ENCODE peak calls at places on chromosomes 1 and 21, in seven cellular contexts. One of them, this sample, is unnamed.

GRCh38 chr1:183470961-183471747 is 1.1 kb upstream of the SMG7 start:
- DNase-seq in endodermal cell: peak
- DNase-seq in stimulated activated CD4-positive, alpha-beta T cell treated with anti-CD3 and anti-CD28 coated beads, Interleukin-2, amount 100 ng/mL, for 48 hours: peak
- DNase-seq in midbrain: peak
- DNase-seq in NCI-H1436: peak
- DNase-seq in trophoblast cell: peak
- DNase-seq in ELF-1: peak
- DNase-seq in this sample: peak

GRCh38 chr1:202639500-202639899 is 70.8 kb downstream of the SYT2 start:
- DNase-seq in endodermal cell: no peak
- DNase-seq in stimulated activated CD4-positive, alpha-beta T cell treated with anti-CD3 and anti-CD28 coated beads, Interleukin-2, amount 100 ng/mL, for 48 hours: no peak
- DNase-seq in midbrain: no peak
- DNase-seq in NCI-H1436: no peak
- DNase-seq in trophoblast cell: no peak
- DNase-seq in ELF-1: no peak
- DNase-seq in this sample: no peak

GRCh38 chr1:57447551-57447950 is 23.7 kb upstream of the DAB1 start:
- DNase-seq in endodermal cell: peak
- DNase-seq in stimulated activated CD4-positive, alpha-beta T cell treated with anti-CD3 and anti-CD28 coated beads, Interleukin-2, amount 100 ng/mL, for 48 hours: no peak
- DNase-seq in midbrain: no peak
- DNase-seq in NCI-H1436: no peak
- DNase-seq in trophoblast cell: no peak
- DNase-seq in ELF-1: no peak
- DNase-seq in this sample: no peak

GRCh38 chr1:165841582-165842362 is 14.4 kb downstream of the UCK2 start:
- DNase-seq in endodermal cell: peak
- DNase-seq in stimulated activated CD4-positive, alpha-beta T cell treated with anti-CD3 and anti-CD28 coated beads, Interleukin-2, amount 100 ng/mL, for 48 hours: no peak
- DNase-seq in midbrain: no peak
- DNase-seq in NCI-H1436: no peak
- DNase-seq in trophoblast cell: no peak
- DNase-seq in ELF-1: no peak
- DNase-seq in this sample: no peak

GRCh38 chr1:84390231-84390630 is 8.1 kb upstream of the DNASE2B start:
- DNase-seq in endodermal cell: no peak
- DNase-seq in stimulated activated CD4-positive, alpha-beta T cell treated with anti-CD3 and anti-CD28 coated beads, Interleukin-2, amount 100 ng/mL, for 48 hours: no peak
- DNase-seq in midbrain: no peak
- DNase-seq in NCI-H1436: no peak
- DNase-seq in trophoblast cell: no peak
- DNase-seq in ELF-1: no peak
- DNase-seq in this sample: no peak

GRCh38 chr1:109186704-109187071 is 27.0 kb upstream of the SARS1 start:
- DNase-seq in endodermal cell: no peak
- DNase-seq in stimulated activated CD4-positive, alpha-beta T cell treated with anti-CD3 and anti-CD28 coated beads, Interleukin-2, amount 100 ng/mL, for 48 hours: no peak
- DNase-seq in midbrain: peak
- DNase-seq in NCI-H1436: no peak
- DNase-seq in trophoblast cell: no peak
- DNase-seq in ELF-1: no peak
- DNase-seq in this sample: no peak

GRCh38 chr1:209409786-209410185 is 173.7 kb upstream of the CAMK1G start:
- DNase-seq in endodermal cell: no peak
- DNase-seq in stimulated activated CD4-positive, alpha-beta T cell treated with anti-CD3 and anti-CD28 coated beads, Interleukin-2, amount 100 ng/mL, for 48 hours: no peak
- DNase-seq in midbrain: no peak
- DNase-seq in NCI-H1436: no peak
- DNase-seq in trophoblast cell: peak
- DNase-seq in ELF-1: no peak
- DNase-seq in this sample: no peak

GRCh38 chr21:46002841-46003574 is 21.4 kb downstream of the COL6A1 start:
- DNase-seq in endodermal cell: peak
- DNase-seq in stimulated activated CD4-positive, alpha-beta T cell treated with anti-CD3 and anti-CD28 coated beads, Interleukin-2, amount 100 ng/mL, for 48 hours: no peak
- DNase-seq in midbrain: no peak
- DNase-seq in NCI-H1436: no peak
- DNase-seq in trophoblast cell: no peak
- DNase-seq in ELF-1: no peak
- DNase-seq in this sample: peak

GRCh38 chr1:155978973-155979429 is 654 bp upstream of the ARHGEF2 start:
- DNase-seq in endodermal cell: no peak
- DNase-seq in stimulated activated CD4-positive, alpha-beta T cell treated with anti-CD3 and anti-CD28 coated beads, Interleukin-2, amount 100 ng/mL, for 48 hours: no peak
- DNase-seq in midbrain: no peak
- DNase-seq in NCI-H1436: no peak
- DNase-seq in trophoblast cell: no peak
- DNase-seq in ELF-1: no peak
- DNase-seq in this sample: no peak

GRCh38 chr21:41008351-41008750 is 159.6 kb upstream of the BACE2 start:
- DNase-seq in endodermal cell: no peak
- DNase-seq in stimulated activated CD4-positive, alpha-beta T cell treated with anti-CD3 and anti-CD28 coated beads, Interleukin-2, amount 100 ng/mL, for 48 hours: no peak
- DNase-seq in midbrain: no peak
- DNase-seq in NCI-H1436: no peak
- DNase-seq in trophoblast cell: peak
- DNase-seq in ELF-1: no peak
- DNase-seq in this sample: no peak

GRCh38 chr1:79043506-79043905 is 37.0 kb upstream of the ADGRL4 start:
- DNase-seq in endodermal cell: no peak
- DNase-seq in stimulated activated CD4-positive, alpha-beta T cell treated with anti-CD3 and anti-CD28 coated beads, Interleukin-2, amount 100 ng/mL, for 48 hours: no peak
- DNase-seq in midbrain: no peak
- DNase-seq in NCI-H1436: no peak
- DNase-seq in trophoblast cell: no peak
- DNase-seq in ELF-1: no peak
- DNase-seq in this sample: no peak

GRCh38 chr1:228216371-228217320 is 8.8 kb downstream of the OBSCN start:
- DNase-seq in endodermal cell: no peak
- DNase-seq in stimulated activated CD4-positive, alpha-beta T cell treated with anti-CD3 and anti-CD28 coated beads, Interleukin-2, amount 100 ng/mL, for 48 hours: no peak
- DNase-seq in midbrain: no peak
- DNase-seq in NCI-H1436: no peak
- DNase-seq in trophoblast cell: no peak
- DNase-seq in ELF-1: no peak
- DNase-seq in this sample: no peak

GRCh38 chr1:93222987-93223675 is 42.6 kb downstream of the CCDC18 start:
- DNase-seq in endodermal cell: no peak
- DNase-seq in stimulated activated CD4-positive, alpha-beta T cell treated with anti-CD3 and anti-CD28 coated beads, Interleukin-2, amount 100 ng/mL, for 48 hours: no peak
- DNase-seq in midbrain: no peak
- DNase-seq in NCI-H1436: no peak
- DNase-seq in trophoblast cell: no peak
- DNase-seq in ELF-1: no peak
- DNase-seq in this sample: no peak

GRCh38 chr1:167121375-167122120 is 27.7 kb downstream of the STYXL2 start:
- DNase-seq in endodermal cell: peak
- DNase-seq in stimulated activated CD4-positive, alpha-beta T cell treated with anti-CD3 and anti-CD28 coated beads, Interleukin-2, amount 100 ng/mL, for 48 hours: peak
- DNase-seq in midbrain: no peak
- DNase-seq in NCI-H1436: peak
- DNase-seq in trophoblast cell: peak
- DNase-seq in ELF-1: peak
- DNase-seq in this sample: peak

GRCh38 chr1:208179303-208179702 is 64.9 kb downstream of the PLXNA2 start:
- DNase-seq in endodermal cell: peak
- DNase-seq in stimulated activated CD4-positive, alpha-beta T cell treated with anti-CD3 and anti-CD28 coated beads, Interleukin-2, amount 100 ng/mL, for 48 hours: no peak
- DNase-seq in midbrain: no peak
- DNase-seq in NCI-H1436: no peak
- DNase-seq in trophoblast cell: peak
- DNase-seq in ELF-1: no peak
- DNase-seq in this sample: no peak

This sample was measured in iPS-NIHi11.